ENCODE peak calls at places on chromosome 16, in eight cellular contexts. S, E, Q, U, Z, A, Y and V are unnamed samples.

GRCh38 chr16:21656795-21657768 is 4.7 kb upstream of the IGSF6 start:
- DNase-seq in Q (peak; percentile 37), U (peak; percentile 58), Z (no peak), A (peak; percentile 26), S (peak; percentile 64), E (peak; percentile 68), Y (no peak), V (peak; percentile 40)

GRCh38 chr16:7324306-7324705 is 8.3 kb upstream of the RBFOX1 start:
- DNase-seq in Y (no peak), Z (no peak), U (no peak), S (no peak), A (no peak), E (no peak), Q (no peak), V (no peak)

GRCh38 chr16:54291107-54291980 is 4.8 kb upstream of the IRX3 start:
- DNase-seq in A (no peak), E (no peak), S (no peak), Z (no peak), U (no peak), Y (no peak), Q (no peak), V (no peak)

GRCh38 chr16:7722761-7723160 is 390.1 kb downstream of the RBFOX1 start:
- DNase-seq in U (no peak), Y (no peak), Z (no peak), S (no peak), E (peak; percentile 5), Q (no peak), A (no peak), V (no peak)

GRCh38 chr16:28986492-28986891 is 1.6 kb downstream of the LAT start:
- DNase-seq in Q (no peak), E (no peak), Z (peak; percentile 20), A (no peak), Y (no peak), S (no peak), U (no peak), V (no peak)

GRCh38 chr16:4558026-4558425 is 1.9 kb downstream of the C16orf96 start:
- DNase-seq in U (no peak), Z (no peak), Y (no peak), Q (no peak), S (no peak), A (no peak), E (no peak), V (no peak)

GRCh38 chr16:81469710-81470481 is 25.3 kb downstream of the CMIP start:
- DNase-seq in Z (no peak), Q (no peak), A (no peak), Y (no peak), S (peak; percentile 72), E (no peak), U (no peak), V (peak; percentile 20)

GRCh38 chr16:84502581-84502980 is 1.9 kb downstream of the MEAK7 start:
- DNase-seq in Q (no peak), U (peak; percentile 32), A (no peak), S (no peak), E (no peak), Z (no peak), Y (no peak), V (no peak)

GRCh38 chr16:6335072-6335471 is 997.6 kb upstream of the RBFOX1 start:
- DNase-seq in Q (no peak), E (peak; percentile 37), U (no peak), Z (no peak), S (no peak), A (no peak), Y (no peak), V (no peak)

GRCh38 chr16:28554634-28555423 is 1.1 kb downstream of the SGF29 start:
- DNase-seq in Q (no peak), E (no peak), Z (no peak), S (no peak), U (no peak), A (no peak), Y (no peak), V (no peak)

GRCh38 chr16:48081656-48082055 is 74.1 kb downstream of the ABCC12 start:
- DNase-seq in S (no peak), A (peak; percentile 48), Z (no peak), U (peak; percentile 84), Y (no peak), Q (no peak), E (no peak), V (no peak)